ENCODE peak calls at places on chromosomes 12 and 14, in ten cellular contexts. U is activated T-cell treated with anti-CD3 and anti-CD28 coated beads for 1 hour; M is stimulated activated naive CD8-positive, alpha-beta T cell treated with anti-CD3 and anti-CD28 coated beads, Interleukin-15, Interleukin-2, amounts not matched to agents 100 U/mL and 50 U/mL, for 24 hours; W is GM19239; R is globus pallidus; Y is astrocyte of the cerebellum; Q is neural progenitor cell; N is brain microvascular endothelial cell; A is stimulated activated CD8-positive, alpha-beta memory T cell treated with anti-CD3 and anti-CD28 coated beads, Interleukin-7, amount 100 ng/mL, for 1 hour; Z is prostate gland. C is an unnamed sample.

GRCh38 chr14:61296707-61297502 is 15.8 kb upstream of the TMEM30B start:
- DNase-seq in U (no peak), M (no peak), W (no peak), R (peak; percentile 17), Y (peak; percentile 26), Q (no peak), N (peak; percentile 27), A (no peak), Z (no peak), C (no peak)

GRCh38 chr12:6049992-6050391 is 74.5 kb downstream of the VWF start:
- DNase-seq in U (no peak), M (no peak), W (no peak), R (no peak), Y (no peak), Q (no peak), N (no peak), A (no peak), Z (no peak), C (no peak)

GRCh38 chr14:49586673-49587460 is 687 bp upstream of the RPS29 start:
- DNase-seq in U (peak; percentile 18), M (peak; percentile 64), W (no peak), R (peak; percentile 64), Y (peak; percentile 76), Q (peak; percentile 57), N (peak; percentile 91), A (no peak), Z (no peak), C (peak; percentile 22)

GRCh38 chr14:104221071-104221625 is 82.8 kb downstream of the KIF26A start:
- DNase-seq in U (no peak), M (no peak), W (no peak), R (no peak), Y (no peak), Q (no peak), N (no peak), A (no peak), Z (no peak), C (no peak)

GRCh38 chr12:56469007-56469930 is 891 bp downstream of the SPRYD4 start:
- DNase-seq in U (no peak), M (peak; percentile 28), W (no peak), R (no peak), Y (no peak), Q (no peak), N (no peak), A (no peak), Z (no peak), C (peak; percentile 23)

GRCh38 chr14:103629503-103630121 is 601 bp downstream of the KLC1 start:
- DNase-seq in U (peak; percentile 13), M (peak; percentile 68), W (peak; percentile 58), R (peak; percentile 29), Y (no peak), Q (peak; percentile 85), N (no peak), A (no peak), Z (peak; percentile 28), C (peak; percentile 55)

GRCh38 chr14:93747560-93747959 is 40.7 kb downstream of the PRIMA1 start:
- DNase-seq in U (no peak), M (no peak), W (no peak), R (no peak), Y (no peak), Q (no peak), N (no peak), A (no peak), Z (no peak), C (no peak)

GRCh38 chr14:92473261-92473946 is 40.2 kb upstream of the RIN3 start:
- DNase-seq in U (no peak), M (no peak), W (no peak), R (no peak), Y (peak; percentile 31), Q (no peak), N (peak; percentile 60), A (no peak), Z (no peak), C (no peak)

GRCh38 chr14:53060046-53060445 is 93.1 kb downstream of the DDHD1 start:
- DNase-seq in U (no peak), M (no peak), W (no peak), R (no peak), Y (no peak), Q (no peak), N (no peak), A (no peak), Z (no peak), C (no peak)

GRCh38 chr12:53997324-53998173 is 2.4 kb upstream of the HOXC9 start:
- DNase-seq in U (no peak), M (no peak), W (no peak), R (no peak), Y (no peak), Q (no peak), N (no peak), A (no peak), Z (no peak), C (no peak)

GRCh38 chr14:37241206-37241605 is 43.5 kb downstream of the MIPOL1 start:
- DNase-seq in U (no peak), M (no peak), W (no peak), R (no peak), Y (no peak), Q (no peak), N (no peak), A (no peak), Z (no peak), C (no peak)

GRCh38 chr12:19757317-19757877 is 318.1 kb downstream of the AEBP2 start:
- DNase-seq in U (no peak), M (no peak), W (no peak), R (peak; percentile 3), Y (peak; percentile 56), Q (peak; percentile 51), N (no peak), A (no peak), Z (no peak), C (no peak)

GRCh38 chr14:28101992-28102391 is 664.6 kb upstream of the FOXG1 start:
- DNase-seq in U (no peak), M (no peak), W (no peak), R (no peak), Y (no peak), Q (no peak), N (no peak), A (no peak), Z (no peak), C (no peak)

GRCh38 chr12:18145924-18146323 is 55.9 kb upstream of the RERGL start:
- DNase-seq in U (no peak), M (no peak), W (no peak), R (no peak), Y (no peak), Q (no peak), N (no peak), A (no peak), Z (no peak), C (no peak)

GRCh38 chr12:18411453-18411852 is 150.1 kb downstream of the PIK3C2G start:
- DNase-seq in U (no peak), M (no peak), W (no peak), R (no peak), Y (no peak), Q (no peak), N (no peak), A (no peak), Z (no peak), C (no peak)

GRCh38 chr14:32085845-32086383 is 8.8 kb downstream of the ARHGAP5 start:
- DNase-seq in U (no peak), M (no peak), W (no peak), R (no peak), Y (no peak), Q (no peak), N (no peak), A (no peak), Z (no peak), C (no peak)

GRCh38 chr12:24661657-24662096 is 287.2 kb downstream of the BCAT1 start:
- DNase-seq in U (no peak), M (no peak), W (no peak), R (peak; percentile 15), Y (peak; percentile 42), Q (no peak), N (peak; percentile 47), A (no peak), Z (no peak), C (peak; percentile 92)

GRCh38 chr12:28568083-28568482 is 377.8 kb downstream of the CCDC91 start:
- DNase-seq in U (no peak), M (no peak), W (no peak), R (no peak), Y (no peak), Q (no peak), N (peak; percentile 92), A (no peak), Z (no peak), C (no peak)

GRCh38 chr12:82593901-82594396 is 92.8 kb upstream of the TMTC2 start:
- DNase-seq in U (no peak), M (no peak), W (peak; percentile 25), R (no peak), Y (no peak), Q (no peak), N (no peak), A (no peak), Z (no peak), C (no peak)

GRCh38 chr12:18320036-18320617 is 58.8 kb downstream of the PIK3C2G start:
- DNase-seq in U (no peak), M (no peak), W (no peak), R (peak; percentile 4), Y (peak; percentile 56), Q (peak; percentile 79), N (peak; percentile 80), A (no peak), Z (no peak), C (no peak)

GRCh38 chr12:16048511-16048910 is 137.4 kb downstream of the DERA start:
- DNase-seq in U (no peak), M (no peak), W (no peak), R (no peak), Y (no peak), Q (no peak), N (peak; percentile 18), A (no peak), Z (no peak), C (no peak)

GRCh38 chr14:52021971-52022600 is 32.7 kb downstream of the RTRAF start:
- DNase-seq in U (no peak), M (no peak), W (no peak), R (no peak), Y (no peak), Q (no peak), N (no peak), A (no peak), Z (no peak), C (no peak)

GRCh38 chr12:14283489-14284144 is 81.9 kb upstream of the ATF7IP start:
- DNase-seq in U (no peak), M (no peak), W (no peak), R (no peak), Y (no peak), Q (peak; percentile 47), N (no peak), A (no peak), Z (no peak), C (no peak)

GRCh38 chr12:19234171-19234704 is 104.7 kb downstream of the PLEKHA5 start:
- DNase-seq in U (no peak), M (no peak), W (no peak), R (no peak), Y (no peak), Q (no peak), N (no peak), A (no peak), Z (no peak), C (no peak)

GRCh38 chr12:33376153-33376552 is 63.5 kb downstream of the SYT10 start:
- DNase-seq in U (no peak), M (no peak), W (no peak), R (no peak), Y (no peak), Q (no peak), N (no peak), A (no peak), Z (no peak), C (no peak)

GRCh38 chr14:56271988-56272387 is 153.8 kb downstream of the PELI2 start:
- DNase-seq in U (no peak), M (no peak), W (no peak), R (no peak), Y (peak; percentile 44), Q (no peak), N (peak; percentile 71), A (no peak), Z (no peak), C (no peak)

GRCh38 chr12:14239350-14239934 is 126.0 kb upstream of the ATF7IP start:
- DNase-seq in U (no peak), M (peak; percentile 42), W (no peak), R (no peak), Y (no peak), Q (no peak), N (peak; percentile 31), A (no peak), Z (no peak), C (no peak)

GRCh38 chr14:67571275-67571990 is 28.6 kb downstream of the PIGH start:
- DNase-seq in U (peak; percentile 61), M (peak; percentile 77), W (peak; percentile 69), R (peak; percentile 68), Y (peak; percentile 19), Q (peak; percentile 77), N (peak; percentile 47), A (peak; percentile 46), Z (peak; percentile 64), C (peak; percentile 61)

C was measured in thyroid gland.